ENCODE peak calls at places on chromosomes 3 and 15, in five cellular contexts. N, Z, Q, W and R are unnamed samples.

GRCh38 chr3:16587047-16587702 is 18.0 kb downstream of the DAZL start:
- DNase-seq in N (no peak), W (no peak), Q (no peak), Z (no peak), R (no peak)

GRCh38 chr15:89998141-89998661 is 2.9 kb upstream of the ZNF710 start:
- DNase-seq in W (no peak), Z (peak), Q (no peak), N (peak), R (no peak)

GRCh38 chr3:45873638-45874037 is 12.7 kb upstream of the CCR9 start:
- DNase-seq in Q (no peak), Z (no peak), W (no peak), N (no peak), R (no peak)

GRCh38 chr3:71536376-71536965 is 47.1 kb downstream of the FOXP1 start:
- DNase-seq in Z (peak), Q (no peak), W (no peak), N (peak), R (no peak)

GRCh38 chr3:81692766-81693165 is 68.7 kb downstream of the GBE1 start:
- DNase-seq in Z (no peak), Q (no peak), N (no peak), W (no peak), R (no peak)

GRCh38 chr15:88454231-88454630 is 13.0 kb downstream of the MRPL46 start:
- DNase-seq in Z (peak), W (no peak), N (peak), Q (no peak), R (no peak)

GRCh38 chr3:72375237-72376154 is 472.7 kb downstream of the SHQ1 start:
- DNase-seq in Z (no peak), W (no peak), Q (no peak), N (no peak), R (no peak)

GRCh38 chr15:73493936-73494335 is 51.0 kb downstream of the REC114 start:
- DNase-seq in Z (no peak), Q (no peak), W (no peak), N (no peak), R (no peak)

GRCh38 chr3:137116619-137117018 is 158.8 kb downstream of the IL20RB start:
- DNase-seq in N (no peak), Q (no peak), W (no peak), Z (no peak), R (no peak)

GRCh38 chr3:185555101-185555501 is 2.7 kb upstream of the LIPH start:
- DNase-seq in N (no peak), Q (no peak), W (no peak), Z (no peak), R (no peak)

GRCh38 chr15:25800761-25801515 is 62.2 kb downstream of the ATP10A start:
- DNase-seq in Z (no peak), Q (no peak), N (peak), W (no peak), R (no peak)

GRCh38 chr3:195755391-195755790 is 34.6 kb downstream of the MUC20 start:
- DNase-seq in N (no peak), W (no peak), Z (no peak), Q (no peak), R (no peak)

GRCh38 chr3:190097617-190098016 is 23.1 kb downstream of the P3H2 start:
- DNase-seq in Q (no peak), N (no peak), Z (no peak), W (no peak), R (no peak)

GRCh38 chr15:50055333-50056278 is 63.4 kb downstream of the ATP8B4 start:
- DNase-seq in Q (no peak), N (peak), Z (peak), W (no peak), R (no peak)

GRCh38 chr15:90765489-90765888 is 48.3 kb downstream of the BLM start:
- DNase-seq in Z (no peak), N (no peak), Q (no peak), W (no peak), R (no peak)

GRCh38 chr3:20751299-20751698 is 565.3 kb upstream of the SGO1 start:
- DNase-seq in W (no peak), Q (no peak), Z (no peak), N (no peak), R (no peak)

GRCh38 chr15:30008156-30008555 is 74.6 kb upstream of the GOLGA8J start:
- DNase-seq in N (no peak), Z (no peak), Q (no peak), W (no peak), R (no peak)

GRCh38 chr15:65377105-65377975 is 462 bp downstream of the IGDCC3 start:
- DNase-seq in W (no peak), Z (peak), N (peak), Q (no peak), R (peak)

GRCh38 chr3:188452158-188452772 is 298.3 kb downstream of the LPP start:
- DNase-seq in W (no peak), Z (no peak), Q (no peak), N (no peak), R (no peak)

GRCh38 chr3:30751610-30752299 is 142.7 kb downstream of the GADL1 start:
- DNase-seq in Z (peak), N (peak), W (no peak), Q (no peak), R (peak)

GRCh38 chr15:101504373-101504772 is 14.9 kb upstream of the PCSK6 start:
- DNase-seq in N (no peak), Z (no peak), Q (peak), W (no peak), R (no peak)